ENCODE peak calls at places on chromosomes 3 and 15, in four cellular contexts. One of them, this sample, is unnamed.

GRCh38 chr15:66608159-66608558 is 42.4 kb upstream of the LCTL start:
- DNase-seq in PC-9: no peak
- DNase-seq in mesenchymal stem cell: no peak
- DNase-seq in fibroblast of lung: no peak
- DNase-seq in this sample: no peak

GRCh38 chr3:184417619-184418327 is 37.9 kb downstream of the CHRD start:
- DNase-seq in PC-9: peak
- DNase-seq in mesenchymal stem cell: peak
- DNase-seq in fibroblast of lung: peak
- DNase-seq in this sample: peak

GRCh38 chr3:171712168-171712938 is 97.9 kb downstream of the PLD1 start:
- DNase-seq in PC-9: no peak
- DNase-seq in mesenchymal stem cell: peak
- DNase-seq in fibroblast of lung: peak
- DNase-seq in this sample: peak

GRCh38 chr3:72453686-72454085 is 394.6 kb downstream of the SHQ1 start:
- DNase-seq in PC-9: no peak
- DNase-seq in mesenchymal stem cell: no peak
- DNase-seq in fibroblast of lung: no peak
- DNase-seq in this sample: no peak

GRCh38 chr3:196408565-196409300 is 23.5 kb downstream of the UBXN7 start:
- DNase-seq in PC-9: no peak
- DNase-seq in mesenchymal stem cell: no peak
- DNase-seq in fibroblast of lung: no peak
- DNase-seq in this sample: no peak

GRCh38 chr3:72996473-72997333 is at the start of gene PPP4R2:
- DNase-seq in PC-9: peak
- DNase-seq in mesenchymal stem cell: peak
- DNase-seq in fibroblast of lung: peak
- DNase-seq in this sample: peak

GRCh38 chr3:69250014-69250413 is 127.6 kb upstream of the LMOD3 start:
- DNase-seq in PC-9: no peak
- DNase-seq in mesenchymal stem cell: peak
- DNase-seq in fibroblast of lung: peak
- DNase-seq in this sample: peak

GRCh38 chr15:65303687-65304392 is 637 bp upstream of the RNU5B-1 start:
- DNase-seq in PC-9: peak
- DNase-seq in mesenchymal stem cell: peak
- DNase-seq in fibroblast of lung: peak
- DNase-seq in this sample: peak

GRCh38 chr3:140456974-140457373 is 220.9 kb upstream of the TRIM42 start:
- DNase-seq in PC-9: no peak
- DNase-seq in mesenchymal stem cell: no peak
- DNase-seq in fibroblast of lung: no peak
- DNase-seq in this sample: no peak

GRCh38 chr3:125140817-125141595 is 71.5 kb downstream of the SLC12A8 start:
- DNase-seq in PC-9: no peak
- DNase-seq in mesenchymal stem cell: no peak
- DNase-seq in fibroblast of lung: peak
- DNase-seq in this sample: no peak

GRCh38 chr3:132210476-132211346 is 106.5 kb upstream of the ACP3 start:
- DNase-seq in PC-9: peak
- DNase-seq in mesenchymal stem cell: no peak
- DNase-seq in fibroblast of lung: no peak
- DNase-seq in this sample: no peak

GRCh38 chr3:170428095-170428494 is 9.4 kb downstream of the CLDN11 start:
- DNase-seq in PC-9: no peak
- DNase-seq in mesenchymal stem cell: no peak
- DNase-seq in fibroblast of lung: no peak
- DNase-seq in this sample: no peak
- H3K4me2 ChIP-seq in PC-9: no peak
- H3K4me2 ChIP-seq in mesenchymal stem cell: no peak
- H3K4me2 ChIP-seq in fibroblast of lung: no peak
- H3K4me2 ChIP-seq in this sample: peak

DNA sequence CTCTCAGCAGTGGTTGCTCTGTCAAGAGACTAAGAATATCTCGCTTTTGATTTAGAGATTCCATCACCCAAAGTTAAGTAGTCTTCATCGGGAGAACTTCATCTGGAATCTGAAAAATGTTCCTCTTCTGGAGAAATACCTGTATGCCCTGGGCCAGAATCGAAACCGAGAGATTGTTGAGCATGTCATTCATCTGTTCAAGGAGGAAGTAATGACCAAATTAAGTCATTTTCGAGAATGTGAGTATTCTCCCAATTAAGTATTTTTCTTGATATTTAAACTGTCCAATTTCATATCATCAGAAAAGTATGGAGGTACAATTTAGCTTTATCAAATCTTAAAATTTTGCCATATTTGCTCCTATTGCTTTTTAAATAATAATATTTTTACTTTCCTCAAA is 12.9 kb upstream of the PSMA4 start:
- DNase-seq in PC-9: no peak
- DNase-seq in mesenchymal stem cell: no peak
- DNase-seq in fibroblast of lung: no peak
- DNase-seq in this sample: no peak
- H3K4me2 ChIP-seq in PC-9: no peak
- H3K4me2 ChIP-seq in mesenchymal stem cell: no peak
- H3K4me2 ChIP-seq in fibroblast of lung: no peak
- H3K4me2 ChIP-seq in this sample: no peak

GRCh38 chr3:62369476-62369743 is 3.9 kb downstream of the FEZF2 start:
- DNase-seq in PC-9: no peak
- DNase-seq in mesenchymal stem cell: no peak
- DNase-seq in fibroblast of lung: no peak
- DNase-seq in this sample: no peak

GRCh38 chr3:62371032-62371734 is 2.2 kb downstream of the FEZF2 start:
- DNase-seq in PC-9: no peak
- DNase-seq in mesenchymal stem cell: no peak
- DNase-seq in fibroblast of lung: no peak
- DNase-seq in this sample: no peak

GRCh38 chr3:62371735-62372591 is 1.4 kb downstream of the FEZF2 start:
- DNase-seq in PC-9: no peak
- DNase-seq in mesenchymal stem cell: no peak
- DNase-seq in fibroblast of lung: no peak
- DNase-seq in this sample: no peak

GRCh38 chr3:62368705-62369475 is 4.5 kb downstream of the FEZF2 start:
- DNase-seq in PC-9: no peak
- DNase-seq in mesenchymal stem cell: no peak
- DNase-seq in fibroblast of lung: no peak
- DNase-seq in this sample: no peak

GRCh38 chr3:62370112-62371031 is 3.0 kb downstream of the FEZF2 start:
- DNase-seq in PC-9: no peak
- DNase-seq in mesenchymal stem cell: no peak
- DNase-seq in fibroblast of lung: no peak
- DNase-seq in this sample: no peak
- H3K4me2 ChIP-seq in PC-9: no peak
- H3K4me2 ChIP-seq in mesenchymal stem cell: no peak
- H3K4me2 ChIP-seq in fibroblast of lung: no peak
- H3K4me2 ChIP-seq in this sample: peak

GRCh38 chr15:96515391-96515790 is 184.9 kb downstream of the NR2F2 start:
- DNase-seq in PC-9: no peak
- DNase-seq in mesenchymal stem cell: no peak
- DNase-seq in fibroblast of lung: no peak
- DNase-seq in this sample: no peak
- H3K4me2 ChIP-seq in PC-9: no peak
- H3K4me2 ChIP-seq in mesenchymal stem cell: no peak
- H3K4me2 ChIP-seq in fibroblast of lung: no peak
- H3K4me2 ChIP-seq in this sample: no peak

GRCh38 chr15:74208901-74209559 is 6.4 kb upstream of the STRA6 start:
- DNase-seq in PC-9: peak
- DNase-seq in mesenchymal stem cell: peak
- DNase-seq in fibroblast of lung: peak
- DNase-seq in this sample: peak
- H3K4me2 ChIP-seq in PC-9: peak
- H3K4me2 ChIP-seq in mesenchymal stem cell: no peak
- H3K4me2 ChIP-seq in fibroblast of lung: no peak
- H3K4me2 ChIP-seq in this sample: peak

DNA sequence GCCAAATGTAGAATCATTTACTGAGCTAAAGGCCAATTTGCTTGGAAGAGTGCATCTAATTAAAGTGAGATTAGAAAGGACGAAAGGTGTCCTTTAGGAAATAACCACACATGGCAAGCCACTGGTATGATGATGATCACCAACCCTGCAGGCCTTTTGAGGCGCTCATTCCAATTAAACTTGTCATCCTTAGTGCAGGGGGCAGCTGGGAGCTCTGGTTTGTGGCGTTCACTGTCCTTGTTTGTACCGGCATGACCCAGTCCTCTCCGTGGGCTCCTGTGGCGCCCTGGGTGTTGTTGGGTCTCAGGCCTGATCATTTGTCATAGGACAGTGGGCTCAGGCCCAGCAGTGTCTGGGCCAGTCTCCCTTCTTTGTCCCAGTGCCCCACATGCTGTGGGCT is 11.0 kb downstream of the LIMD1 start:
- DNase-seq in PC-9: no peak
- DNase-seq in mesenchymal stem cell: no peak
- DNase-seq in fibroblast of lung: peak
- DNase-seq in this sample: no peak
- H3K4me2 ChIP-seq in PC-9: no peak
- H3K4me2 ChIP-seq in mesenchymal stem cell: no peak
- H3K4me2 ChIP-seq in fibroblast of lung: no peak
- H3K4me2 ChIP-seq in this sample: no peak

DNA sequence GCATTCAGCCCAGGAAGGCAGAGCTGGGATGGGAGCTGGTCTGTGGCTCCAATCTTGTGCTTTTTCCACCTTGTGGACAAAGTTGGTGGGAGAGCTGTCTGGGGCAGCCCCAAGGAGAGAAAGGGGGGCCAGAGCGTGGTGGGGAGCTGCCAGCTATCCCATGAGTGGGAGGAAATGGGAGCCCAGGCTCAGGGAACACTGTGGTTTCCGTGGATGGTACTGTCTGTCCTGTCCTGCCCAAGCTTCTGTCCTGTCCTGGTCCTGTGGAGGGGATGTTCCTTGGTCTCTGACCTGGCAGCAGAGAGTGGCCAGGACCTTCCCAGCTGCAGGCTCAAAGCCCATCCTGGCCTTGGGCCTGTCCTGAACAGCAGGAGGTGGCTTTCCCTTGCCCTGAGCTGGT is 72.6 kb upstream of the SEC13 start:
- DNase-seq in PC-9: no peak
- DNase-seq in mesenchymal stem cell: no peak
- DNase-seq in fibroblast of lung: no peak
- DNase-seq in this sample: no peak
- H3K4me2 ChIP-seq in PC-9: no peak
- H3K4me2 ChIP-seq in mesenchymal stem cell: no peak
- H3K4me2 ChIP-seq in fibroblast of lung: no peak
- H3K4me2 ChIP-seq in this sample: no peak

GRCh38 chr15:60118146-60118545 is 114.0 kb downstream of the FOXB1 start:
- DNase-seq in PC-9: no peak
- DNase-seq in mesenchymal stem cell: no peak
- DNase-seq in fibroblast of lung: no peak
- DNase-seq in this sample: no peak

GRCh38 chr15:60116456-60117089 is 112.5 kb downstream of the FOXB1 start:
- DNase-seq in PC-9: no peak
- DNase-seq in mesenchymal stem cell: no peak
- DNase-seq in fibroblast of lung: no peak
- DNase-seq in this sample: no peak

GRCh38 chr15:60120100-60120499 is 116.0 kb downstream of the FOXB1 start:
- DNase-seq in PC-9: no peak
- DNase-seq in mesenchymal stem cell: no peak
- DNase-seq in fibroblast of lung: no peak
- DNase-seq in this sample: no peak

GRCh38 chr15:60118564-60119080 is 114.5 kb downstream of the FOXB1 start:
- DNase-seq in PC-9: no peak
- DNase-seq in mesenchymal stem cell: no peak
- DNase-seq in fibroblast of lung: no peak
- DNase-seq in this sample: no peak

GRCh38 chr15:60119101-60119500 is 115.0 kb downstream of the FOXB1 start:
- DNase-seq in PC-9: no peak
- DNase-seq in mesenchymal stem cell: no peak
- DNase-seq in fibroblast of lung: no peak
- DNase-seq in this sample: no peak
- H3K4me2 ChIP-seq in PC-9: no peak
- H3K4me2 ChIP-seq in mesenchymal stem cell: no peak
- H3K4me2 ChIP-seq in fibroblast of lung: no peak
- H3K4me2 ChIP-seq in this sample: no peak

This sample was measured in astrocyte.